ENCODE peak calls at places on chromosomes 16 and 17, in nine cellular contexts. K is prostate gland; M is thyroid gland; U is Peyer's patch; E is stomach; B is astrocyte; D is CD8-positive, alpha-beta memory T cell; S is tibial nerve; V is transverse colon. O is an unnamed sample.

GRCh38 chr17:55825213-55825612 is 74.4 kb downstream of the PCTP start:
- DNase-seq in K (no peak), M (no peak), U (no peak), E (no peak), B (no peak), D (no peak), S (no peak), V (no peak), O (no peak)

GRCh38 chr17:75088902-75089417 is 1.2 kb downstream of the SLC16A5 start:
- DNase-seq in K (no peak), M (peak; percentile 23), U (peak; percentile 79), E (peak; percentile 60), B (no peak), D (no peak), S (no peak), V (peak; percentile 50), O (peak; percentile 84)

GRCh38 chr16:26700250-26700649 is 366.5 kb upstream of the C16orf82 start:
- DNase-seq in K (no peak), M (no peak), U (no peak), E (no peak), B (no peak), D (no peak), S (no peak), V (no peak), O (no peak)

GRCh38 chr16:70701036-70701435 is 15.2 kb upstream of the MTSS2 start:
- DNase-seq in K (no peak), M (no peak), U (no peak), E (no peak), B (no peak), D (no peak), S (no peak), V (no peak), O (no peak)

GRCh38 chr16:16045311-16045710 is 95.9 kb downstream of the ABCC1 start:
- DNase-seq in K (no peak), M (no peak), U (no peak), E (no peak), B (no peak), D (no peak), S (no peak), V (no peak), O (no peak)

GRCh38 chr16:69286941-69287713 is 24.0 kb upstream of the VPS4A start:
- DNase-seq in K (peak; percentile 67), M (peak; percentile 30), U (peak; percentile 64), E (no peak), B (peak; percentile 30), D (peak; percentile 56), S (peak; percentile 87), V (peak; percentile 26), O (peak; percentile 70)

GRCh38 chr17:9241371-9241712 is 220.0 kb downstream of the NTN1 start:
- DNase-seq in K (no peak), M (peak; percentile 21), U (no peak), E (peak; percentile 28), B (no peak), D (no peak), S (no peak), V (peak; percentile 26), O (no peak)

GRCh38 chr17:27413792-27414191 is 42.5 kb upstream of the KSR1 start:
- DNase-seq in K (no peak), M (no peak), U (no peak), E (no peak), B (no peak), D (no peak), S (no peak), V (no peak), O (no peak)

GRCh38 chr17:69516225-69516624 is 101.7 kb downstream of the MAP2K6 start:
- DNase-seq in K (no peak), M (no peak), U (no peak), E (no peak), B (no peak), D (no peak), S (no peak), V (no peak), O (no peak)

GRCh38 chr16:15856901-15857778 is at the start of gene MYH11:
- DNase-seq in K (no peak), M (no peak), U (peak; percentile 44), E (no peak), B (no peak), D (no peak), S (no peak), V (peak; percentile 31), O (no peak)

GRCh38 chr16:3950343-3951193 is 70.1 kb upstream of the CREBBP start:
- DNase-seq in K (peak; percentile 48), M (peak; percentile 98), U (peak; percentile 81), E (peak; percentile 54), B (peak; percentile 94), D (no peak), S (peak; percentile 93), V (peak; percentile 60), O (peak; percentile 84)

GRCh38 chr16:21233045-21233520 is 416 bp upstream of the ANKS4B start:
- DNase-seq in K (no peak), M (no peak), U (no peak), E (no peak), B (no peak), D (no peak), S (no peak), V (no peak), O (no peak)

GRCh38 chr16:54121539-54122295 is 164.9 kb downstream of the IRX3 start:
- DNase-seq in K (no peak), M (no peak), U (no peak), E (no peak), B (no peak), D (no peak), S (no peak), V (no peak), O (no peak)

GRCh38 chr16:59633996-59634579 is 900.0 kb upstream of the GOT2 start:
- DNase-seq in K (no peak), M (no peak), U (no peak), E (no peak), B (peak; percentile 86), D (no peak), S (no peak), V (no peak), O (no peak)

GRCh38 chr17:16269658-16270057 is 52.6 kb downstream of the PIGL start:
- DNase-seq in K (no peak), M (no peak), U (no peak), E (no peak), B (peak; percentile 77), D (no peak), S (no peak), V (no peak), O (no peak)

GRCh38 chr17:58303981-58304734 is 23.4 kb upstream of the MPO start:
- DNase-seq in K (no peak), M (peak; percentile 44), U (peak; percentile 68), E (peak; percentile 52), B (no peak), D (peak; percentile 55), S (no peak), V (peak; percentile 51), O (peak; percentile 44)

GRCh38 chr17:50865060-50865867 is 890 bp downstream of the TOB1 start:
- DNase-seq in K (peak; percentile 60), M (peak; percentile 71), U (peak; percentile 73), E (peak; percentile 64), B (peak; percentile 37), D (peak; percentile 64), S (peak; percentile 36), V (peak; percentile 53), O (peak; percentile 81)

GRCh38 chr17:76707985-76708807 is 2.6 kb downstream of the MXRA7 start:
- DNase-seq in K (no peak), M (no peak), U (no peak), E (no peak), B (no peak), D (no peak), S (no peak), V (no peak), O (no peak)

GRCh38 chr16:5041604-5042133 is 7.9 kb upstream of the NAGPA start:
- DNase-seq in K (no peak), M (peak; percentile 38), U (no peak), E (no peak), B (peak; percentile 91), D (no peak), S (no peak), V (no peak), O (no peak)

GRCh38 chr17:16881239-16881924 is 90.5 kb downstream of the TNFRSF13B start:
- DNase-seq in K (no peak), M (no peak), U (no peak), E (peak; percentile 9), B (no peak), D (no peak), S (no peak), V (no peak), O (no peak)

GRCh38 chr16:70612931-70613330 is 33.4 kb upstream of the IL34 start:
- DNase-seq in K (no peak), M (no peak), U (no peak), E (no peak), B (no peak), D (no peak), S (no peak), V (no peak), O (no peak)

GRCh38 chr17:37110816-37111215 is 162.1 kb downstream of the AATF start:
- DNase-seq in K (no peak), M (no peak), U (no peak), E (no peak), B (no peak), D (no peak), S (no peak), V (no peak), O (no peak)

DNA sequence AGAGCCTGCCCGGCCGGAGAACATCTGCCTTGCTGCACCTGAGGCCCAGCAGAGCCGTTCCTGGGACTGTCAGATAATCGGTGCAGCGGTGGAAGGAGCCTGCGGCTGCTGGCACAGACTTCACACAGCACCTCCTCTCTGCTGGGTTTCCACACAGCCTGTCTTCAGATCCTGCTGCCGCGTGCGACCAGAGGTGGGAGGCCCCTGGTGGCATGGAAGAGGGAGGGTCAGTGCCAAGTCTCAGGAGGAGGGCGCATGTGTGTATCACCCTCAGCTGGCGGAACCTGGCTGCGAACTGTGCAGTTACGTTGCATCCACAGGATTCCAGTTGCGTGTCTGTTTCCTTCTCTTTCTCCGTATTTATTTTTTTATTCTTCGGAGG is 3.3 kb downstream of the CDK5R1 start:
- DNase-seq in K (no peak), M (no peak), U (no peak), E (no peak), B (no peak), D (no peak), S (no peak), V (no peak), O (no peak)
- H3K4me3 ChIP-seq in K (no peak overlapping the region), M (no peak overlapping the region), U (peak overlapping the region; percentile 5), E (no peak overlapping the region), B (no peak overlapping the region), D (peak overlapping the region; percentile 31), S (no peak overlapping the region), V (no peak overlapping the region), O (no peak overlapping the region)

GRCh38 chr17:30599424-30600061 is 122.3 kb downstream of the GOSR1 start:
- DNase-seq in K (no peak), M (peak; percentile 20), U (peak; percentile 55), E (no peak), B (no peak), D (no peak), S (no peak), V (peak; percentile 13), O (peak; percentile 32)
- H3K27ac ChIP-seq in K (peak overlapping the region; percentile 99), M (peak overlapping the region; percentile 97), U (peak overlapping the region; percentile 92), E (peak overlapping the region; percentile 97), B (peak overlapping the region; percentile 91), D (no peak overlapping the region), S (peak overlapping the region; percentile 95), V (peak overlapping the region; percentile 94), O (peak overlapping the region; percentile 98)

GRCh38 chr17:11797803-11798202 is 199.5 kb downstream of the ZNF18 start:
- DNase-seq in K (no peak), M (no peak), U (no peak), E (no peak), B (no peak), D (no peak), S (no peak), V (no peak), O (no peak)
- H3K4me1 ChIP-seq in K (no peaks in the 10 kb centered on the region), M (no peaks in the 10 kb centered on the region), U (no peaks in the 10 kb centered on the region), E (no peaks in the 10 kb centered on the region), B (no peaks in the 10 kb centered on the region), D (no peaks in the 10 kb centered on the region), S (no peaks in the 10 kb centered on the region), V (no peaks in the 10 kb centered on the region), O (no peaks in the 10 kb centered on the region)

GRCh38 chr17:8189711-8190477 is at the start of gene BORCS6:
- DNase-seq in K (peak; percentile 99), M (peak; percentile 98), U (peak; percentile 99), E (peak; percentile 97), B (peak; percentile 97), D (peak; percentile 95), S (peak; percentile 96), V (peak; percentile 98), O (peak; percentile 100)
- H3K4me3 ChIP-seq in K (peak within 1 kb of the TSS; percentile 90), M (peak within 1 kb of the TSS; percentile 95), U (peak within 1 kb of the TSS; percentile 93), E (peak within 1 kb of the TSS; percentile 70), B (peak within 1 kb of the TSS; percentile 70), D (peak within 1 kb of the TSS; percentile 92), S (peak within 1 kb of the TSS; percentile 54), V (peak within 1 kb of the TSS; percentile 74), O (peak within 1 kb of the TSS; percentile 92)